ENCODE peak calls at places on chromosome 6, in seven cellular contexts. U is prostate gland, W is breast epithelium, O is stomach, T is GM12878, V is spleen, P is endothelial cell of umbilical vein. M is an unnamed sample.

GRCh38 chr6:145209312-145209711 is 526.0 kb downstream of the EPM2A start:
- DNase-seq in O (no peak), V (no peak), P (no peak), W (no peak), U (no peak), T (no peak), M (no peak)

GRCh38 chr6:46776070-46776752 is 17.0 kb upstream of the MEP1A start:
- DNase-seq in U (no peak), P (no peak), O (no peak), T (no peak), W (no peak), V (no peak), M (no peak)

GRCh38 chr6:142885182-142885867 is 59.7 kb downstream of the HIVEP2 start:
- DNase-seq in U (peak), W (no peak), O (no peak), V (no peak), P (peak), T (peak), M (no peak)

GRCh38 chr6:93047033-93047432 is 372.3 kb downstream of the EPHA7 start:
- DNase-seq in U (no peak), W (no peak), V (no peak), P (no peak), T (no peak), O (no peak), M (no peak)

GRCh38 chr6:11172501-11173337 is 59.7 kb downstream of the NEDD9 start:
- DNase-seq in P (peak), V (peak), U (peak), T (no peak), O (peak), W (peak), M (no peak)

GRCh38 chr6:20367716-20368485 is 33.8 kb upstream of the E2F3 start:
- DNase-seq in W (no peak), P (no peak), U (no peak), O (no peak), T (no peak), V (no peak), M (no peak)

GRCh38 chr6:108556250-108556649 is 4.5 kb upstream of the FOXO3 start:
- DNase-seq in T (no peak), U (no peak), V (no peak), O (no peak), W (no peak), P (no peak), M (no peak)

GRCh38 chr6:131995924-131996323 is 44.8 kb upstream of the CCN2 start:
- DNase-seq in V (no peak), T (no peak), U (no peak), O (no peak), P (peak), W (no peak), M (no peak)

GRCh38 chr6:72811971-72812421 is 190.1 kb downstream of the KCNQ5 start:
- DNase-seq in T (no peak), W (no peak), O (no peak), P (peak), U (no peak), V (no peak), M (no peak)

GRCh38 chr6:19713984-19714383 is 123.2 kb upstream of the ID4 start:
- DNase-seq in P (no peak), O (no peak), V (no peak), W (no peak), U (no peak), T (no peak), M (no peak)

GRCh38 chr6:126041516-126042447 is 55.4 kb downstream of the TRMT11 start:
- DNase-seq in W (no peak), T (no peak), V (no peak), U (no peak), O (no peak), P (peak), M (no peak)

GRCh38 chr6:56387621-56388413 is 140.4 kb upstream of the COL21A1 start:
- DNase-seq in W (no peak), T (no peak), O (peak), P (no peak), V (no peak), U (no peak), M (no peak)

GRCh38 chr6:167898673-167899311 is 72.1 kb downstream of the AFDN start:
- DNase-seq in P (peak), V (no peak), T (no peak), U (no peak), O (no peak), W (no peak), M (no peak)

GRCh38 chr6:24205020-24205492 is 79.0 kb downstream of the NRSN1 start:
- DNase-seq in P (peak), T (peak), W (no peak), O (no peak), V (no peak), U (no peak), M (no peak)

GRCh38 chr6:162014069-162014811 is 713.3 kb downstream of the PRKN start:
- DNase-seq in V (no peak), T (no peak), P (no peak), O (no peak), U (no peak), W (no peak), M (no peak)

GRCh38 chr6:44446626-44447297 is 59.3 kb downstream of the CDC5L start:
- DNase-seq in W (no peak), P (no peak), U (no peak), V (no peak), O (no peak), T (no peak), M (no peak)

GRCh38 chr6:151276112-151276745 is 36.5 kb downstream of the AKAP12 start:
- DNase-seq in O (no peak), U (no peak), P (no peak), W (no peak), V (no peak), T (no peak), M (no peak)

GRCh38 chr6:137323860-137324259 is 104.7 kb upstream of the IFNGR1 start:
- DNase-seq in V (no peak), T (no peak), P (no peak), O (no peak), U (no peak), W (no peak), M (no peak)

GRCh38 chr6:170243386-170243785 is 47.5 kb downstream of the DLL1 start:
- DNase-seq in U (no peak), W (no peak), O (no peak), V (no peak), T (no peak), P (no peak), M (no peak)

GRCh38 chr6:84007871-84008270 is 25.7 kb upstream of the MRAP2 start:
- DNase-seq in W (no peak), P (no peak), O (no peak), U (no peak), T (no peak), V (no peak), M (no peak)

GRCh38 chr6:7939864-7940228 is 29.3 kb upstream of the TXNDC5 start:
- DNase-seq in O (no peak), T (no peak), V (no peak), W (no peak), U (no peak), P (no peak), M (no peak)

GRCh38 chr6:169527306-169527705 is 174.5 kb downstream of the WDR27 start:
- DNase-seq in V (no peak), T (no peak), P (no peak), O (no peak), U (no peak), W (no peak), M (no peak)

GRCh38 chr6:125584468-125584939 is 164.9 kb upstream of the HEY2 start:
- DNase-seq in U (no peak), W (no peak), O (no peak), V (no peak), T (no peak), P (peak), M (no peak)

DNA sequence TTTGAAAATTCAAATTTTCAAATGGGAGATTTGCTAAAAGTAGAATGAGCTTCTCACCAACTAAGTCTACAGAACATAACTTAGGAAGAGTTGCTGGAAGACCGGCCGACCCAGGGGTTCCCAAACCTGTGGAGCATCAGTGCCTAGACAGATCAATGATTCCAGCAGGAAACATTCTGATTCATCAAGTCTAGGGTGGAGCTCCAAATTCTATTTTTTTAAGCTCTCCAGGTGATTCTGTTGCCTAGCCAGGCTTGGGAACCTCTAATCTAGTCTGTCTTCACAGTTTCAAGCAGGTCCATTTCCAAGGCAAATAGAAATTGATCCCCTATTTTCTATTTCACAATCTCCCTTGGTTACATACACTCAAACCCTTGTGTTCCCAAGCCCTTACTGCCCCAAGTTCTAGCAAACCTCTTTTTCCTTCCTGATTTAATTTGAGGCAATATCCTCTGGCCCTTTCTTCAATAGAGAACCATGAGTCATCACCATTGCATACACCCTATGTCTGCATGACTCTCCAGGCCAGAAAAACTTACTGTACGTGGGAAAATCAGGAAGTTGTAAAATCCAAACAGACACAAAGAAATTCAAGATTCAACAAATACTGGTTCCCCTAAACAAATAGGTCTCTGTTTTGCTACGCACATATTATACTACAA is 8.9 kb downstream of the ATXN1 start:
- DNase-seq in P (peak), V (no peak), O (no peak), U (no peak), T (no peak), W (no peak), M (no peak)
- TF ChIP-seq POLR2AphosphoS5 in P (peak), V (no peak), O (peak), U (peak), T (no peak), W (no peak), M (no peak)

GRCh38 chr6:79536969-79537747 is at the start of gene LCA5:
- DNase-seq in P (peak), V (peak), T (peak), W (peak), U (peak), O (peak), M (peak)
- TF ChIP-seq POLR2A in P (peak), V (peak), T (peak), W (peak), U (peak), O (no peak), M (peak)

DNA sequence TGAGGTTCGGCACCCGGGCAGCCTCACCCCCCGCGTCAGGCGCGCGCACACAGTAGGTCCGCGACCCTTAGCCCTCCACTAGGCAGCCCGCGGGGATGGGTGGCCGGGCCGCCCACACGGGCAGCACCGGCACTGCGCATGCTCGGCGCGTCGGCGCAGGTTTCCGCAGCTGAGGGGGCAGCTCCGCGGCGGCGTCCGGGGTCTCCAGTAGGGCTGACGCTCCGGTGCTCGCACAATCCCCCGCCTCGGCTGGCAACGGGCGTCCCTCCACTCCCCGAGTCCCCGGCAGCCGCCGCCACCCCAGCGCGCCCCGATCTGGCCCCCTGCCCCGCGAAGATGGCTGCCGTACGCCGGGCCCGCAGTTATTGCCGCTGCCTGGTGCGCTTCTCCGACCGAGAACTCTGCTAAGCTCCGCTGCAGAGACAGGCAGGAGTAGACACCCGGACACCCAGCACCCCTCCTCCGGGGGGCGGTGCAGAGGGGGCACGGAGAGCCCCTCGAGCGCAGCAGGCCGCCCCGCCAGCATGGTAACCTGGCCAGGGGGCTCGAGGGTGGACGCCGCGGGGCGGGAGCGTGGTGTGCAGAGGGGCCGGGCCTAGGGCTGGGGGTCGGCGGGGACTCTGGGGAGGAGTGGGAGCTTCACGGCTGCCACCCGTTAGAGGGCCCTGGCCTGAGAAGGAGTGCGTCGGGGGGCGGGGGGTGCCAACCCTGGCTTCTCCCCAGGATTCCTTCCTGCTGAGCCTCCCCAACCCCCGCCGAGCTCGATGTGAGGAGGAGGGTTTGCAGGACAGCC is at the start of gene FBXO9:
- DNase-seq in U (peak), O (peak), T (no peak), W (peak), P (peak), V (peak), M (peak)
- TF ChIP-seq POLR2AphosphoS5 in U (no peak), O (peak), T (peak), W (no peak), P (peak), V (peak), M (no peak)

DNA sequence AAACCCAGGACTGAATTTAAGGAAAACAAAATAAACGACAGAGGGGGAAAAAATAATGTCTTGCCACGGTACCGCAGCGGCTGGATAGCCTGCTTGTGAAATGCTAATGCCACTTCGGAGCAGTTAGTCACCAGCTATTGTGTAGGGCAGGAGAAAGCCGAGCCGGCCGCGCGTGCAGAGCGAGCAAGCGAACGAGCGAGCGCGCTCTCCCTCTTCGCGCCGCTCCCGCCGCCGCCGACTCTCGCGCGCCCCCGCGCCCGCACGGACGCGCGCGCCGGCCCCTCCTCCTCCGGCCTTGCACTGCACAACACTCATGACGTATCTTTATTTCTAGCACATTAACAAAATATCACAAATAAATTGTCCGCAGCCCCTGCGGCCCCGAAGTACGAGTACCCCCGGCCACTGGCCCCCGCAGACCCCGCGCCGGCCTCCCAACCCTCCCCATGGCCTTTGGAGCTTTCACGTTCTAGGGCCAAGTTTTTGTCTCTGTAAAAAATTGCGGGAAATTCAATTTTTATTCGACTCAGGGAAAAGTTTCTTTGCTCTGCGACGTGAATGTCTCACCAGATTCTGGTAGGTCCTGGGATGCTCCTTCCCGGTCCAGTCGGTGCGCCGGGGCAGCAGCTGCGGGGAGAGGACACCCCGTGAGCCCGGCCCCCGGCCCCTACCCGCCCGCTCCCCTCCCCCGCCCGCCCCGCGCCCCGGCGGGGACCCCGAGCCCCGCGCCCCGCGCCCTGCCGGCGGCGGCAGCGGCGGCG is 993 bp downstream of the PHIP start:
- DNase-seq in T (no peak), U (peak), W (peak), V (peak), O (peak), P (peak), M (peak)
- TF ChIP-seq POLR2A in T (peak), U (peak), W (no peak), V (peak), O (no peak), P (peak), M (peak)

GRCh38 chr6:38636027-38636426 is 3.7 kb downstream of the BTBD9 start:
- DNase-seq in P (no peak), V (no peak), U (no peak), T (no peak), O (no peak), W (no peak), M (no peak)

GRCh38 chr6:38638941-38639497 is 710 bp downstream of the BTBD9 start:
- DNase-seq in V (no peak), P (peak), T (no peak), O (peak), U (no peak), W (no peak), M (peak)

GRCh38 chr6:38640216-38640909 is 634 bp upstream of the BTBD9 start:
- DNase-seq in P (peak), W (no peak), V (peak), O (no peak), T (peak), U (no peak), M (no peak)

GRCh38 chr6:38637756-38638155 is 2.0 kb downstream of the BTBD9 start:
- DNase-seq in W (no peak), P (no peak), U (no peak), V (no peak), O (no peak), T (no peak), M (no peak)

DNA sequence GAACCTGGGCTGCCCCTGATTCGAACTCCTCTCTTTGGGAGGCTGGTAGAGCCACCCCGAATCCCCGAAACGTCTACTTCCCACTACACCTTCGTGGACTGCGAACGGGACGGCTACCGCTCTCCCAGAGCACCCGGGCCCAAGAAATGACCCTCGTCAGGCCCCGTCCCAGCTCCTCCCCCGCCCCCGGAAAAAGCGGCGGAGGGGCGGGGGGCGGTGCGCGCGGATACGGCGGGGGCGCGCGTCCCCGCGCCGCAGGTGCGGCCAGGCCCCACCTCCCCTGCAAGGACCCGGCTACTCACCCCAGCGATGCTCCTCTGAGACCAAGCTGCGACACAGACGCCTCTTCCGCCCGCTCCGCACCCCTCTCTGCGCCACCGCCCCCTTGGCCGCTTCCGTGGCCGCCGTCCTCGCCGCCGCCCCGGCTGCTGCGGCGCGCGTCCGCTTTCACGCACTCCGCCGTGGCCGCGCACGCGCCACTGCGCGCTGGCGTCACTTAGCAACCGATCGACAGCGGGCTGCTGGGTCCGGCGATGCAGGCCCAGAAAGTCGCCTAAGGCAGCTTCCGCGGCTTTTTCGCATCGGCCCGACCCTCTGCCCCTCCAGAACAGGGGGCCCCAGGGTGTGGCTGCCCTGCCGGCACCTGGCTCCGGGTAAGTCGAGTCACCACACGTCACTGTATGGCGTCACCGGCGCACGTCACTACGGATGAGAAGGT is at the start of gene BTBD9:
- DNase-seq in T (peak), O (peak), P (peak), U (peak), V (peak), W (peak), M (peak)
- TF ChIP-seq POLR2AphosphoS5 in T (peak), O (peak), P (peak), U (peak), V (peak), W (peak), M (peak)

DNA sequence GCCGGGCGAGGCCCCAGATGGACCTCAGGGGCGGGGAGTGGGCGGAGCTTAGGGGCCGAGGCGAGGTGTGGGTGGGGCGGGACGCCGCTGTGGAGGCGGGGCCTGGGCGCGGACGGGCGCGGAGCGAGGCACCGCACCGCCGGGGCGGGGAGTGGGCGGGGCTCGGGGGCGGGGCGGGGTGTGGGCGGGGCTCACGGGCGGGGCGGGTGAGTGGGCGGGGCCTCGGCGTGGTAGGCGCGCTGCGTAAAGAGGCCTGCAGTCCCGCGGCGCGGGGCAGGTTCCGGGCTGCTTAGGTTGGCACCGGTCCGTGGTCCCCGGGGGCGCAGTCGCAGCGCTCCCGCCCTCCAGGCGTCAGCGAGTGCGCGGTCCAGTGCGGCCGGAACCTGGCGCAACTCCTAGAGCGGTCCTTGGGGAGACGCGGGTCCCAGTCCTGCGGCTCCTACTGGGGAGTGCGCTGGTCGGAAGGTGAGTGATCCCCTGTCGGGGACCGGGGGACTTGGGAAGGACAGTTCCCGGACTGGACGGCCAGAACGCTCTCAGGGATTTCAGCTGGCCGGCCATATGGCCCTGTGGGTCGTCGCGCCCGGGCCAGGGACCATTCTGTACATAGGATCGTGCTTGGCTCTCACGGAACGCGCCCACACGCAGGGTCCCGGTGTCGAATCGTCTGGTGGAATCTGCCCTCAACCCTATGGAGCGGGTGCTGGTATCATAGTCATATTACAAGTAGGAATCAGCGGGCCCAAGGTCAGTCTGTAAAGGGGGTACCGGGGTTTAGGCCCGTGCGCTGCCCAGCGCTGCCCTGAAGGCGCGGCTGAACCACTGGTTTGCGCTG is at the start of gene NQO2:
- DNase-seq in W (peak), V (peak), U (peak), T (peak), P (peak), O (peak), M (peak)
- TF ChIP-seq POLR2A in W (peak), V (peak), U (peak), T (peak), P (peak), O (no peak), M (peak)